ENCODE peak calls at places on chromosome 16, in six cellular contexts. M is breast epithelium; Q is A549; F is CD4-positive, alpha-beta memory T cell; R is CD8-positive, alpha-beta memory T cell; C is fibroblast of lung. N is an unnamed sample.

GRCh38 chr16:82748026-82748425 is 121.3 kb downstream of the CDH13 start:
- DNase-seq in M (no peak), Q (no peak), F (no peak), R (no peak), C (peak; percentile 88), N (no peak)

GRCh38 chr16:17334096-17334495 is 136.7 kb downstream of the XYLT1 start:
- DNase-seq in M (no peak), Q (no peak), F (no peak), R (no peak), C (peak; percentile 88), N (no peak)

GRCh38 chr16:7227193-7227825 is 105.3 kb upstream of the RBFOX1 start:
- DNase-seq in M (no peak), Q (no peak), F (no peak), R (no peak), C (no peak), N (no peak)

GRCh38 chr16:22161999-22162657 is at the start of gene SDR42E2:
- DNase-seq in M (no peak), Q (peak; percentile 38), F (peak; percentile 48), R (peak; percentile 56), C (no peak), N (peak; percentile 43)

GRCh38 chr16:87790278-87791023 is 24.7 kb upstream of the KLHDC4 start:
- DNase-seq in M (no peak), Q (peak; percentile 83), F (no peak), R (no peak), C (no peak), N (no peak)

GRCh38 chr16:46883690-46884512 is at the start of gene GPT2:
- DNase-seq in M (peak; percentile 94), Q (peak; percentile 80), F (peak; percentile 63), R (peak; percentile 72), C (peak; percentile 95), N (peak; percentile 28)

GRCh38 chr16:31502981-31503380 is 5.2 kb downstream of the RUSF1 start:
- DNase-seq in M (no peak), Q (no peak), F (no peak), R (no peak), C (peak; percentile 75), N (no peak)

GRCh38 chr16:57972285-57972684 is 1.4 kb upstream of the CNGB1 start:
- DNase-seq in M (no peak), Q (no peak), F (no peak), R (peak; percentile 23), C (no peak), N (no peak)

GRCh38 chr16:22621571-22622148 is 111.0 kb downstream of the NPIPB5 start:
- DNase-seq in M (no peak), Q (no peak), F (no peak), R (no peak), C (no peak), N (no peak)

GRCh38 chr16:85911531-85911930 is 12.6 kb downstream of the IRF8 start:
- DNase-seq in M (no peak), Q (no peak), F (no peak), R (no peak), C (no peak), N (no peak)

GRCh38 chr16:82761858-82762257 is 135.1 kb downstream of the CDH13 start:
- DNase-seq in M (no peak), Q (no peak), F (no peak), R (no peak), C (peak; percentile 50), N (no peak)

GRCh38 chr16:79297805-79298204 is 302.7 kb downstream of the MAF start:
- DNase-seq in M (no peak), Q (no peak), F (no peak), R (no peak), C (no peak), N (no peak)

GRCh38 chr16:79294568-79294967 is 306.0 kb downstream of the MAF start:
- DNase-seq in M (no peak), Q (no peak), F (no peak), R (no peak), C (no peak), N (no peak)

GRCh38 chr16:79297297-79297696 is 303.2 kb downstream of the MAF start:
- DNase-seq in M (no peak), Q (no peak), F (no peak), R (no peak), C (no peak), N (no peak)

GRCh38 chr16:79295746-79296145 is 304.8 kb downstream of the MAF start:
- DNase-seq in M (no peak), Q (no peak), F (no peak), R (no peak), C (no peak), N (no peak)

GRCh38 chr16:79296491-79296890 is 304.0 kb downstream of the MAF start:
- DNase-seq in M (no peak), Q (no peak), F (no peak), R (no peak), C (no peak), N (no peak)
- H3K9me3 ChIP-seq in M (no peaks in the 10 kb centered on the region), Q (no peaks in the 10 kb centered on the region), F (no peaks in the 10 kb centered on the region), R (no peaks in the 10 kb centered on the region), C (no peaks in the 10 kb centered on the region), N (no peaks in the 10 kb centered on the region)

GRCh38 chr16:35404273-35404672 is 1944.9 kb downstream of the TP53TG3F start:
- DNase-seq in M (no peak), Q (no peak), F (no peak), R (no peak), C (no peak), N (no peak)
- H3K9me3 ChIP-seq in M (no peaks in the 10 kb centered on the region), Q (no peaks in the 10 kb centered on the region), F (no peaks in the 10 kb centered on the region), R (no peaks in the 10 kb centered on the region), C (no peaks in the 10 kb centered on the region), N (no peaks in the 10 kb centered on the region)

GRCh38 chr16:73389075-73389474 is 341.1 kb upstream of the ZFHX3 start:
- DNase-seq in M (no peak), Q (no peak), F (no peak), R (no peak), C (no peak), N (no peak)
- H3K9me3 ChIP-seq in M (no peaks in the 10 kb centered on the region), Q (no peaks in the 10 kb centered on the region), F (no peaks in the 10 kb centered on the region), R (no peaks in the 10 kb centered on the region), C (no peaks in the 10 kb centered on the region), N (no peaks in the 10 kb centered on the region)

GRCh38 chr16:2764718-2765117 is 12.3 kb downstream of the SRRM2 start:
- DNase-seq in M (no peak), Q (no peak), F (peak; percentile 19), R (no peak), C (no peak), N (no peak)

GRCh38 chr16:2761472-2761871 is 9.0 kb downstream of the SRRM2 start:
- DNase-seq in M (no peak), Q (no peak), F (peak; percentile 2), R (no peak), C (no peak), N (no peak)

GRCh38 chr16:2762711-2763110 is 10.3 kb downstream of the SRRM2 start:
- DNase-seq in M (no peak), Q (no peak), F (peak; percentile 1), R (no peak), C (no peak), N (no peak)

GRCh38 chr16:2763173-2763572 is 10.7 kb downstream of the SRRM2 start:
- DNase-seq in M (no peak), Q (no peak), F (peak; percentile 15), R (no peak), C (no peak), N (no peak)

GRCh38 chr16:2761886-2762583 is 9.6 kb downstream of the SRRM2 start:
- DNase-seq in M (no peak), Q (no peak), F (peak; percentile 24), R (no peak), C (no peak), N (no peak)
- H3K9me3 ChIP-seq in M (no peaks in the 10 kb centered on the region), Q (no peaks in the 10 kb centered on the region), F (no peaks in the 10 kb centered on the region), R (no peaks in the 10 kb centered on the region), C (no peaks in the 10 kb centered on the region), N (no peaks in the 10 kb centered on the region)

N was measured in T-helper 17 cell.